ENCODE peak calls at places on chromosome 15, in six cellular contexts. One of them, this sample, is unnamed.

GRCh38 chr15:94857466-94857865 is 626.1 kb downstream of the MCTP2 start:
- DNase-seq in H1: no peak
- DNase-seq in neuronal stem cell: no peak
- DNase-seq in IMR-90: no peak
- DNase-seq in mesenchymal stem cell: no peak
- DNase-seq in trophoblast cell: no peak
- DNase-seq in this sample: no peak

GRCh38 chr15:69531302-69532027 is 78.8 kb downstream of the RPLP1 start:
- DNase-seq in H1: peak; percentile 58
- DNase-seq in neuronal stem cell: no peak
- DNase-seq in IMR-90: no peak
- DNase-seq in mesenchymal stem cell: no peak
- DNase-seq in trophoblast cell: no peak
- DNase-seq in this sample: peak; percentile 43

GRCh38 chr15:83973816-83974215 is 261.8 kb upstream of the GOLGA6L4 start:
- DNase-seq in H1: no peak
- DNase-seq in neuronal stem cell: no peak
- DNase-seq in IMR-90: peak; percentile 4
- DNase-seq in mesenchymal stem cell: no peak
- DNase-seq in trophoblast cell: no peak
- DNase-seq in this sample: no peak

GRCh38 chr15:90064931-90065681 is 37.2 kb downstream of the IDH2 start:
- DNase-seq in H1: no peak
- DNase-seq in neuronal stem cell: no peak
- DNase-seq in IMR-90: no peak
- DNase-seq in mesenchymal stem cell: peak; percentile 42
- DNase-seq in trophoblast cell: no peak
- DNase-seq in this sample: no peak

GRCh38 chr15:86935841-86936240 is 856.2 kb downstream of the AGBL1 start:
- DNase-seq in H1: no peak
- DNase-seq in neuronal stem cell: no peak
- DNase-seq in IMR-90: no peak
- DNase-seq in mesenchymal stem cell: no peak
- DNase-seq in trophoblast cell: no peak
- DNase-seq in this sample: peak; percentile 67

GRCh38 chr15:96551196-96551595 is 220.7 kb downstream of the NR2F2 start:
- DNase-seq in H1: no peak
- DNase-seq in neuronal stem cell: no peak
- DNase-seq in IMR-90: no peak
- DNase-seq in mesenchymal stem cell: no peak
- DNase-seq in trophoblast cell: no peak
- DNase-seq in this sample: no peak

GRCh38 chr15:70027518-70027917 is 70.2 kb downstream of the TLE3 start:
- DNase-seq in H1: no peak
- DNase-seq in neuronal stem cell: no peak
- DNase-seq in IMR-90: no peak
- DNase-seq in mesenchymal stem cell: no peak
- DNase-seq in trophoblast cell: no peak
- DNase-seq in this sample: no peak

GRCh38 chr15:75067123-75067854 is 43.9 kb downstream of the PPCDC start:
- DNase-seq in H1: no peak
- DNase-seq in neuronal stem cell: no peak
- DNase-seq in IMR-90: peak; percentile 73
- DNase-seq in mesenchymal stem cell: peak; percentile 56
- DNase-seq in trophoblast cell: no peak
- DNase-seq in this sample: no peak

GRCh38 chr15:48803877-48804276 is 7.0 kb downstream of the CEP152 start:
- DNase-seq in H1: no peak
- DNase-seq in neuronal stem cell: no peak
- DNase-seq in IMR-90: no peak
- DNase-seq in mesenchymal stem cell: no peak
- DNase-seq in trophoblast cell: no peak
- DNase-seq in this sample: no peak

GRCh38 chr15:79378394-79379158 is 53.6 kb upstream of the MINAR1 start:
- DNase-seq in H1: no peak
- DNase-seq in neuronal stem cell: no peak
- DNase-seq in IMR-90: peak; percentile 17
- DNase-seq in mesenchymal stem cell: no peak
- DNase-seq in trophoblast cell: no peak
- DNase-seq in this sample: no peak

GRCh38 chr15:70358871-70359647 is 261.3 kb upstream of the TLE3 start:
- DNase-seq in H1: no peak
- DNase-seq in neuronal stem cell: no peak
- DNase-seq in IMR-90: no peak
- DNase-seq in mesenchymal stem cell: no peak
- DNase-seq in trophoblast cell: no peak
- DNase-seq in this sample: no peak

GRCh38 chr15:55197362-55197705 is 593 bp upstream of the RSL24D1 start:
- DNase-seq in H1: no peak
- DNase-seq in neuronal stem cell: no peak
- DNase-seq in IMR-90: no peak
- DNase-seq in mesenchymal stem cell: no peak
- DNase-seq in trophoblast cell: no peak
- DNase-seq in this sample: no peak

GRCh38 chr15:55198706-55199105 is 2.0 kb upstream of the RSL24D1 start:
- DNase-seq in H1: no peak
- DNase-seq in neuronal stem cell: no peak
- DNase-seq in IMR-90: no peak
- DNase-seq in mesenchymal stem cell: no peak
- DNase-seq in trophoblast cell: no peak
- DNase-seq in this sample: no peak

GRCh38 chr15:55197719-55198118 is 978 bp upstream of the RSL24D1 start:
- DNase-seq in H1: no peak
- DNase-seq in neuronal stem cell: no peak
- DNase-seq in IMR-90: no peak
- DNase-seq in mesenchymal stem cell: no peak
- DNase-seq in trophoblast cell: no peak
- DNase-seq in this sample: no peak

GRCh38 chr15:55196011-55196410 is 730 bp downstream of the RSL24D1 start:
- DNase-seq in H1: no peak
- DNase-seq in neuronal stem cell: no peak
- DNase-seq in IMR-90: peak; percentile 4
- DNase-seq in mesenchymal stem cell: peak; percentile 23
- DNase-seq in trophoblast cell: no peak
- DNase-seq in this sample: no peak

GRCh38 chr15:55196458-55197361 is at the start of gene RSL24D1:
- DNase-seq in H1: peak; percentile 86
- DNase-seq in neuronal stem cell: peak; percentile 89
- DNase-seq in IMR-90: peak; percentile 99
- DNase-seq in mesenchymal stem cell: peak; percentile 99
- DNase-seq in trophoblast cell: peak; percentile 100
- DNase-seq in this sample: peak; percentile 98
- H2BK5ac ChIP-seq in H1: peak within 1 kb of the TSS; percentile 99
- H2BK5ac ChIP-seq in neuronal stem cell: no peak within 1 kb of the TSS
- H2BK5ac ChIP-seq in IMR-90: peak within 1 kb of the TSS; percentile 88
- H2BK5ac ChIP-seq in mesenchymal stem cell: peak within 1 kb of the TSS; percentile 63
- H2BK5ac ChIP-seq in trophoblast cell: peak within 1 kb of the TSS; percentile 45
- H2BK5ac ChIP-seq in this sample: peak within 1 kb of the TSS; percentile 36

DNA sequence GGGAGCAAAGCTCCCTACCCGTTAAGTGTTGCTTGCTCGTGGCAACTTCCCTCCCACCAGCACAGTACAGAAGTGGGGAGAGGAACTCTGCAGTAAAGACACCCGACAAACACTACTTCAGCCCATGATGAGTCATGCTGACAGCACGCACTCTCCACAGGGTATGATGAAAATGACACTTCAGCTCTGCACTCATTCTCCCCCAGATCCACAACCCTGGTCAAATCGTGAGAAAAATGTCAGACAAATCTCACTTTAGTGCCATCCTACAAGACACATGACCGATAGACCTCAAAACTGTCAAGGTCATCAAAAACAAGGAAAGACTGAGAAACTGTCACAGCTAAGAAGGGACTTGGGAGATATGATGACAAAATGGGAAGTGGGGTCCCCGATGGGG is 278.9 kb downstream of the OCA2 start:
- DNase-seq in H1: no peak
- DNase-seq in neuronal stem cell: no peak
- DNase-seq in IMR-90: peak; percentile 31
- DNase-seq in mesenchymal stem cell: peak; percentile 8
- DNase-seq in trophoblast cell: no peak
- DNase-seq in this sample: no peak
- H4K91ac ChIP-seq in H1: no peak overlapping the region
- H4K91ac ChIP-seq in neuronal stem cell: no peak overlapping the region
- H4K91ac ChIP-seq in IMR-90: no peak overlapping the region
- H4K91ac ChIP-seq in mesenchymal stem cell: no peak overlapping the region
- H4K91ac ChIP-seq in trophoblast cell: no peak overlapping the region
- H4K91ac ChIP-seq in this sample: no peak overlapping the region

DNA sequence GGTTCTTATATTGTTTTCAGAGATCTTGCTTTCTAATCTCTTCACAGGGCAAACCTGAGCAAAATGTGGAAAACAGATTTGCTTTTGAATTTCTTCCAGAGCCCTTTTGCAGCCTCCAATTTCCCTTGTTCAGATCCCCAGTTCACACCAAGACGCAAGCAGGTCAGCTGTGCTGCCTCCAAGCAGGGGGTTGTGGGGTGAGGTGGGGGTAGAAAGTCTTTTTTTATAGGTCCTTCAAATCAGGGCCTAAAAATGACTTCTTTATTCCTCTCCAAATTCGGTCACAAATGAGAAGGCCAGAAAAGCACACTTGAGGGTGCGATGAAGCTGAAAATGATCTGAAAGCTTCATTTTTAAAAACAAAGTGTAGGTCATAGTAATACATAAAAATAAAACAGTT is 26.3 kb upstream of the AVEN start:
- DNase-seq in H1: no peak
- DNase-seq in neuronal stem cell: no peak
- DNase-seq in IMR-90: no peak
- DNase-seq in mesenchymal stem cell: no peak
- DNase-seq in trophoblast cell: no peak
- DNase-seq in this sample: no peak
- H3K14ac ChIP-seq in H1: no peak overlapping the region
- H3K14ac ChIP-seq in neuronal stem cell: no peak overlapping the region
- H3K14ac ChIP-seq in IMR-90: no peak overlapping the region
- H3K14ac ChIP-seq in mesenchymal stem cell: no peak overlapping the region
- H3K14ac ChIP-seq in trophoblast cell: no peak overlapping the region
- H3K14ac ChIP-seq in this sample: no peak overlapping the region

DNA sequence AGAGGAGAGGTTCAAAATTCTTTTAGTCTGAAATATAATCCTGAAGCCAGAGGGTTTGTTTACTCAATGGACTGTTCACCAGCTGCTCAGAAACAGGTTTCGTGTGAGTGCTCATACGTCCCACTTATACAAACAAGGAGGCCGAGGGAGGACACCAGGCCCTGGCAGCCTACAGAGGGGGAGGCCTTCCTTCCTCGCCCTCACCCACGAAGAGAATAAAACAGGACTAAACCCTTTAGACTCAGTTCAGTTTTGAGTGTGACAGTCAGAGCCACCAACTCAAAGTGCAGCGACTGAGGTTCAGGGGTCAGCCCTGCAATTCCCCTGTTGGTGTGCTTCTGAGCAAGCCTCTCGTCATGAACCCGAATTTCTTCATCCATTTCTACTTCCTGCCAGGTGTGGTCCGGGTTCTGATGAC is 17.3 kb downstream of the FAM174B start:
- DNase-seq in H1: no peak
- DNase-seq in neuronal stem cell: no peak
- DNase-seq in IMR-90: peak; percentile 20
- DNase-seq in mesenchymal stem cell: peak; percentile 85
- DNase-seq in trophoblast cell: no peak
- DNase-seq in this sample: no peak
- H2BK5ac ChIP-seq in H1: peak overlapping the region; percentile 92
- H2BK5ac ChIP-seq in neuronal stem cell: no peak overlapping the region
- H2BK5ac ChIP-seq in IMR-90: no peak overlapping the region
- H2BK5ac ChIP-seq in mesenchymal stem cell: no peak overlapping the region
- H2BK5ac ChIP-seq in trophoblast cell: no peak overlapping the region
- H2BK5ac ChIP-seq in this sample: no peak overlapping the region

GRCh38 chr15:78232951-78233350 is 1.4 kb downstream of the ACSBG1 start:
- DNase-seq in H1: no peak
- DNase-seq in neuronal stem cell: no peak
- DNase-seq in IMR-90: no peak
- DNase-seq in mesenchymal stem cell: no peak
- DNase-seq in trophoblast cell: no peak
- DNase-seq in this sample: no peak
- H4K91ac ChIP-seq in H1: peak overlapping the region; percentile 45
- H4K91ac ChIP-seq in neuronal stem cell: no peak overlapping the region
- H4K91ac ChIP-seq in IMR-90: no peak overlapping the region
- H4K91ac ChIP-seq in mesenchymal stem cell: no peak overlapping the region
- H4K91ac ChIP-seq in trophoblast cell: no peak overlapping the region
- H4K91ac ChIP-seq in this sample: no peak overlapping the region

GRCh38 chr15:85312925-85313324 is 67.5 kb upstream of the AKAP13 start:
- DNase-seq in H1: no peak
- DNase-seq in neuronal stem cell: no peak
- DNase-seq in IMR-90: peak; percentile 53
- DNase-seq in mesenchymal stem cell: peak; percentile 78
- DNase-seq in trophoblast cell: peak; percentile 63
- DNase-seq in this sample: no peak
- H3K14ac ChIP-seq in H1: no peak overlapping the region
- H3K14ac ChIP-seq in neuronal stem cell: no peak overlapping the region
- H3K14ac ChIP-seq in IMR-90: peak overlapping the region; percentile 79
- H3K14ac ChIP-seq in mesenchymal stem cell: peak overlapping the region; percentile 22
- H3K14ac ChIP-seq in trophoblast cell: no peak overlapping the region
- H3K14ac ChIP-seq in this sample: no peak overlapping the region

DNA sequence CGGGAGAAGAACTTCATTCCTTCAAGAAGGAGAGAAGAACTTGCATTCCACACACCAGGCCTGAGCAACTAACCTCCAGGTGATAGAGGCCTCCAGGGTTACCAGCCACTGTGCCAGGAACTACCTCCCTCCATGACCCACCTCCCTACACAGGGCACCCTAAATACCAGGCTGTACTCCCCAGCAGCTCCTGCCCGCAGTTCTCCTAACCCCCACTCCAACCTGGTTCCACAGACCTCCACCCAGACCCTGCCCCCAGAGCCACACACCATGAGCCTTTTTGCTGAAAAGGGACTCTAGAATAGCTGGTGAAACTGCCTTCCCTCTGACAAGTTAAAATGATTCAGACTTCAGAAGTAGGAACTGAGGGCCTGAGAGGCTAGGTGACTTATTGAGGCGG is 8.2 kb downstream of the IGDCC3 start:
- DNase-seq in H1: no peak
- DNase-seq in neuronal stem cell: no peak
- DNase-seq in IMR-90: no peak
- DNase-seq in mesenchymal stem cell: no peak
- DNase-seq in trophoblast cell: no peak
- DNase-seq in this sample: peak; percentile 24
- H2BK5ac ChIP-seq in H1: peak overlapping the region; percentile 98
- H2BK5ac ChIP-seq in neuronal stem cell: no peak overlapping the region
- H2BK5ac ChIP-seq in IMR-90: no peak overlapping the region
- H2BK5ac ChIP-seq in mesenchymal stem cell: no peak overlapping the region
- H2BK5ac ChIP-seq in trophoblast cell: peak overlapping the region; percentile 98
- H2BK5ac ChIP-seq in this sample: no peak overlapping the region

DNA sequence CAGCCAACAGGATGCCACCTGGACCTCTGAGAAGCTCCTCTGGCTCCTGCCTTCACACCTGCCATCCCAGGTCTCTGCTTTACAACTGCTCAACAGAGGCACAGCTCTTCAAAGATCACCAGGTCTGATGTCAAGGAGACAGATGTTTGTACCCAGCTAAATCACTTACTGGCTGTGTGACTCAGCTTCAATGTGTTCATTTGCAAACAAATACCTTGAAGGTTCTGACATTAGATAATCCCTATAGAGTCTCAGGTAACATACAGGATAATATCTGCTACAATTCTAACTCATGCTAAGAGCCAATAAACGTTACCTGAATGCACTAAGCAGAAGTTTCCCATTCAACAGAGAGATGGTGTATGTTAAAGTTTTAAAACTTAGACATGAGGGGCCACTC is 163.4 kb upstream of the IGF1R start:
- DNase-seq in H1: no peak
- DNase-seq in neuronal stem cell: no peak
- DNase-seq in IMR-90: no peak
- DNase-seq in mesenchymal stem cell: no peak
- DNase-seq in trophoblast cell: peak; percentile 19
- DNase-seq in this sample: no peak
- H4K91ac ChIP-seq in H1: no peak overlapping the region
- H4K91ac ChIP-seq in neuronal stem cell: no peak overlapping the region
- H4K91ac ChIP-seq in IMR-90: no peak overlapping the region
- H4K91ac ChIP-seq in mesenchymal stem cell: no peak overlapping the region
- H4K91ac ChIP-seq in trophoblast cell: no peak overlapping the region
- H4K91ac ChIP-seq in this sample: no peak overlapping the region